ENCODE peak calls at places on chromosomes 16 and 17, in seven cellular contexts. One of them, this sample, is unnamed.

GRCh38 chr17:43817826-43818225 is 15.1 kb downstream of the MPP3 start:
- DNase-seq in endothelial cell of umbilical vein: no peak
- DNase-seq in ovary: no peak
- DNase-seq in A549: no peak
- DNase-seq in GM12878: no peak
- DNase-seq in heart left ventricle: no peak
- DNase-seq in tibial nerve: no peak
- DNase-seq in this sample: no peak

GRCh38 chr17:3917391-3917931 is 1.2 kb upstream of the P2RX1 start:
- DNase-seq in heart left ventricle: peak
- DNase-seq in ovary: peak
- DNase-seq in GM12878: no peak
- DNase-seq in A549: no peak
- DNase-seq in endothelial cell of umbilical vein: peak
- DNase-seq in tibial nerve: no peak
- DNase-seq in this sample: no peak

GRCh38 chr16:85649978-85650863 is 37.1 kb downstream of the GSE1 start:
- DNase-seq in GM12878: no peak
- DNase-seq in ovary: peak
- DNase-seq in heart left ventricle: no peak
- DNase-seq in A549: no peak
- DNase-seq in endothelial cell of umbilical vein: no peak
- DNase-seq in tibial nerve: no peak
- DNase-seq in this sample: no peak

GRCh38 chr16:16828913-16829398 is 450.0 kb downstream of the NPIPA7 start:
- DNase-seq in heart left ventricle: no peak
- DNase-seq in A549: peak
- DNase-seq in ovary: no peak
- DNase-seq in tibial nerve: no peak
- DNase-seq in GM12878: no peak
- DNase-seq in endothelial cell of umbilical vein: no peak
- DNase-seq in this sample: no peak

GRCh38 chr17:10516065-10516464 is 2.3 kb downstream of the MYH1 start:
- DNase-seq in tibial nerve: no peak
- DNase-seq in A549: no peak
- DNase-seq in ovary: no peak
- DNase-seq in GM12878: no peak
- DNase-seq in heart left ventricle: no peak
- DNase-seq in endothelial cell of umbilical vein: no peak
- DNase-seq in this sample: no peak

GRCh38 chr16:70737377-70738082 is 51.7 kb upstream of the MTSS2 start:
- DNase-seq in ovary: peak
- DNase-seq in GM12878: peak
- DNase-seq in endothelial cell of umbilical vein: no peak
- DNase-seq in A549: no peak
- DNase-seq in tibial nerve: peak
- DNase-seq in heart left ventricle: peak
- DNase-seq in this sample: no peak

GRCh38 chr17:15026088-15026487 is 239.0 kb downstream of the PMP22 start:
- DNase-seq in ovary: no peak
- DNase-seq in heart left ventricle: no peak
- DNase-seq in endothelial cell of umbilical vein: no peak
- DNase-seq in tibial nerve: no peak
- DNase-seq in GM12878: no peak
- DNase-seq in A549: no peak
- DNase-seq in this sample: no peak

GRCh38 chr16:15760129-15760528 is 96.7 kb downstream of the MYH11 start:
- DNase-seq in A549: no peak
- DNase-seq in endothelial cell of umbilical vein: no peak
- DNase-seq in heart left ventricle: no peak
- DNase-seq in tibial nerve: no peak
- DNase-seq in GM12878: no peak
- DNase-seq in ovary: no peak
- DNase-seq in this sample: no peak

GRCh38 chr17:49993423-49994037 is 1.5 kb downstream of the DLX3 start:
- DNase-seq in ovary: no peak
- DNase-seq in tibial nerve: no peak
- DNase-seq in heart left ventricle: no peak
- DNase-seq in endothelial cell of umbilical vein: no peak
- DNase-seq in GM12878: no peak
- DNase-seq in A549: no peak
- DNase-seq in this sample: no peak

GRCh38 chr16:61678182-61678581 is 358.1 kb downstream of the CDH8 start:
- DNase-seq in GM12878: no peak
- DNase-seq in ovary: no peak
- DNase-seq in endothelial cell of umbilical vein: no peak
- DNase-seq in A549: no peak
- DNase-seq in tibial nerve: no peak
- DNase-seq in heart left ventricle: no peak
- DNase-seq in this sample: no peak

GRCh38 chr17:64067642-64068041 is 47.2 kb upstream of the ICAM2 start:
- DNase-seq in ovary: no peak
- DNase-seq in tibial nerve: no peak
- DNase-seq in A549: no peak
- DNase-seq in GM12878: no peak
- DNase-seq in heart left ventricle: no peak
- DNase-seq in endothelial cell of umbilical vein: no peak
- DNase-seq in this sample: no peak

GRCh38 chr17:3846739-3847670 is 959 bp upstream of the NCBP3 start:
- DNase-seq in A549: no peak
- DNase-seq in heart left ventricle: no peak
- DNase-seq in endothelial cell of umbilical vein: no peak
- DNase-seq in ovary: no peak
- DNase-seq in GM12878: no peak
- DNase-seq in tibial nerve: no peak
- DNase-seq in this sample: no peak

GRCh38 chr17:47649972-47650524 is 329 bp downstream of the KPNB1 start:
- DNase-seq in endothelial cell of umbilical vein: no peak
- DNase-seq in ovary: no peak
- DNase-seq in heart left ventricle: no peak
- DNase-seq in A549: no peak
- DNase-seq in tibial nerve: peak
- DNase-seq in GM12878: no peak
- DNase-seq in this sample: no peak

GRCh38 chr17:47650525-47651522 is 1.1 kb downstream of the KPNB1 start:
- DNase-seq in A549: peak
- DNase-seq in GM12878: peak
- DNase-seq in tibial nerve: peak
- DNase-seq in endothelial cell of umbilical vein: peak
- DNase-seq in heart left ventricle: peak
- DNase-seq in ovary: peak
- DNase-seq in this sample: peak

GRCh38 chr17:47652570-47652969 is 2.9 kb downstream of the KPNB1 start:
- DNase-seq in tibial nerve: no peak
- DNase-seq in A549: no peak
- DNase-seq in heart left ventricle: no peak
- DNase-seq in GM12878: no peak
- DNase-seq in endothelial cell of umbilical vein: peak
- DNase-seq in ovary: no peak
- DNase-seq in this sample: no peak

GRCh38 chr17:47651704-47652103 is 2.0 kb downstream of the KPNB1 start:
- DNase-seq in ovary: no peak
- DNase-seq in GM12878: no peak
- DNase-seq in endothelial cell of umbilical vein: no peak
- DNase-seq in heart left ventricle: no peak
- DNase-seq in A549: no peak
- DNase-seq in tibial nerve: no peak
- DNase-seq in this sample: no peak

DNA sequence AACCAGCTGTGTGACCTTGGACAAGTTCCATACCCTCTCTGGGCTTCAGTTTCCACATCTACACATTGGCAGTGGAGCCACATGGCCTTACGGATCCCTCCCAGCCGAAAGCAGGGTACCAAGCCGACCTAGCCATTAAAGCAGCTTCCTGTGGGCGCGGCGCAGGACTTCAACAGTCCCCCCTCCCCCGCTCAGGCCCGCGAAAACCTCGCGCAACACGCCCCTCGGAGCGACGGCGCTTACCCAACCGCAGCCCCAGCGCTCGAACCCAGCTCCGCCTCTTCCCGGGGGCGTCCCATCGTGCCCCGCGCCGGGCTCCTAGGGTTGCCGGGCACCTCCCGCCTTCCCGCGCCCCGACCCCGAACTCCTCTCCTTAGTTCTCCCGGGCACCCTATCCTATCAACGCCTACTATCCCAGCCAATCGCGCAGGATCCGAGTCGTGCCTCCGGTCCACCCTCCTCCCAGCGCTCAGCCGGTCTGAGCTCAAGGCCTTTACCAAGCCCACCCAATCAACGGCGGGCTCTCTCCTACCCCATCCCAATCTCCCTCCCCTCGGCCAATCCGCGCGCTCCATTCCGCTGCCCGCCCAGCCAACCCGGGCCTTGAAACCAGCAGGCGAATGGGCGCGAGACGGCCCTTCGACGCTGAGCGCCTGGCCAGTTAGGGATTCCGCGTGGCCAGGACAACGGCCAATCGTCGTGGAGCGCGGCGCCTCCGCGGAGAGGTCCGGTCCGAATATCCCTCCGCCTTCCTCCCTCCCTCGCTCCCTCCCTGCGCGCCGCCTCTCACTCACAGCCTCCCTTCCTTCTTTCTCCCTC is at the start of gene KPNB1:
- DNase-seq in GM12878: peak
- DNase-seq in A549: peak
- DNase-seq in heart left ventricle: peak
- DNase-seq in ovary: peak
- DNase-seq in tibial nerve: peak
- DNase-seq in endothelial cell of umbilical vein: peak
- DNase-seq in this sample: peak
- TF ChIP-seq POLR2A in GM12878: peak
- TF ChIP-seq POLR2A in A549: peak
- TF ChIP-seq POLR2A in heart left ventricle: no peak
- TF ChIP-seq POLR2A in ovary: peak
- TF ChIP-seq POLR2A in tibial nerve: peak
- TF ChIP-seq POLR2A in endothelial cell of umbilical vein: peak
- TF ChIP-seq POLR2A in this sample: peak

DNA sequence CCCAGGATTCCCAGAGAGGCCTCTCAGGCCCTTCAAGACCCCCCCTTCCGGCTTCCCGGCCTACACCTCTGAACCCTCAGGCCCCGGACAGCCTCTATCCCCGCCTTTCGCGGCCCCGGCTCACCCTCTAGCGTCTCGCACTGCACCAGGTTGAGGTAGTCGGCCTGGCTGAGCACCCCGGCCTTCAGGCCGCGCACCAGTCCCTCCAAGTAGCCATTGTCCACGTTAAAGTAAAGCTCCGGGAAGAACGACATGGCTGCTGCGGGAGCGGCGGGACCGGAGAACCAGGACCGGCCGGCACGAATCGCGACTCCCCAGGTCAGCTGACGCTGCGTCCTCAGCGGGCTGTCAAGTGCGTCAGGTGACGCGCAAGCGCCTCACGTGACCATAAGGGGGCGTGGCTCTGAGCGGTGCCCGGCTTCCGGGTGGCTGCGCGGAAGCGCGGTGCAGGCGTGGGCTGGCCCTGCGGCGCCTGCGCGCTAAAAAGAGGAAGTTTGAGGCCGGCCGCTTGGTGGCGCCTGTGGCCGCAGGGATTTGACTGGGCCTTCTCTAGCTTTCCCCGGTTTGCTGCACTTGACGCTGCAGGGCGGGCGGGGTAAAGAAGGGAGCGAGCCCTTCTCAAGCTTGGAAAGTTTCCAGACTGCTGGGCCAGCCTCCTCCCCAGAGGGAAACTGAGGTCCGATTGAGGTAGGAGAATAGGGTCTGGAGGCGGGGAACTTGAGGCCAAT is at the start of gene ATP6V0D1:
- DNase-seq in A549: peak
- DNase-seq in heart left ventricle: peak
- DNase-seq in GM12878: peak
- DNase-seq in endothelial cell of umbilical vein: peak
- DNase-seq in ovary: peak
- DNase-seq in tibial nerve: peak
- DNase-seq in this sample: peak
- TF ChIP-seq POLR2A in A549: peak
- TF ChIP-seq POLR2A in heart left ventricle: no peak
- TF ChIP-seq POLR2A in GM12878: peak
- TF ChIP-seq POLR2A in endothelial cell of umbilical vein: peak
- TF ChIP-seq POLR2A in ovary: peak
- TF ChIP-seq POLR2A in tibial nerve: peak
- TF ChIP-seq POLR2A in this sample: peak

DNA sequence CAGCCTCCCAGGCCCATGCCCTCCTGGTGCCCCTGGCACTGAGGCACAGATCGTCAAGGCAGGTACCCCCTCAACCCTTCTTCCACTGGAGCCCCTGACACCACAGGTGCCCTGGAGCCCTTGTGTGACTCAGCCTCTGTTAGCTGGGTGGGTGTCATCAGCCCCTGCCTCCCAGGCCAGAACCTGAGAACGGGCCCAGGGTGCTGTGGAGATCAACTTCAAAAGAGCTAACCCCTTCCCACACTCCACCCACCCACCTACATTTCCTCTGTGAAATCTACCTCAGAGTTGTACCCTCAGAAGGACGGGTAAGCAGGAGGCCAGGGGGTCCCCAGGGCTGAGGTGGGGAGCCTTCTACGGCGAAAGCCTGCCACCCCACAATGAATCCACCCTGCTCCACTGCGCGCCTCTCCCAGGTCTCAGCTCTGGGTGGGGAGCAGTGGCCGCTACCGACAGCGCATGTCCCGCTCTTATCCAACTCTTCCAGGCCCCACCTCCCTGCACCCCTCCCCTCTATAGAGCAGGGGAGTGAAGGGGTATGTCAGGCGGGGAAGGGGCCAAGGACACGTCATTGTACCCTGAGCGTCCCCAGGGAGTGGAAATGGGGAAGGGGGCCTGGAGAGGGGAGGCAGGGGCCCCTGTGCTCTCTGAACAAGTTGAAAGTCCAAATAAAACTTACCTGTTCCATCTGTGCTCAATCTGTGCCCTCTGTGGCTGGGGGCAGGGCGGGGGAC is 17.6 kb downstream of the TBKBP1 start:
- DNase-seq in GM12878: no peak
- DNase-seq in heart left ventricle: no peak
- DNase-seq in tibial nerve: no peak
- DNase-seq in A549: no peak
- DNase-seq in ovary: no peak
- DNase-seq in endothelial cell of umbilical vein: no peak
- DNase-seq in this sample: no peak
- TF ChIP-seq POLR2A in GM12878: no peak
- TF ChIP-seq POLR2A in heart left ventricle: no peak
- TF ChIP-seq POLR2A in tibial nerve: no peak
- TF ChIP-seq POLR2A in A549: no peak
- TF ChIP-seq POLR2A in ovary: no peak
- TF ChIP-seq POLR2A in endothelial cell of umbilical vein: no peak
- TF ChIP-seq POLR2A in this sample: no peak

DNA sequence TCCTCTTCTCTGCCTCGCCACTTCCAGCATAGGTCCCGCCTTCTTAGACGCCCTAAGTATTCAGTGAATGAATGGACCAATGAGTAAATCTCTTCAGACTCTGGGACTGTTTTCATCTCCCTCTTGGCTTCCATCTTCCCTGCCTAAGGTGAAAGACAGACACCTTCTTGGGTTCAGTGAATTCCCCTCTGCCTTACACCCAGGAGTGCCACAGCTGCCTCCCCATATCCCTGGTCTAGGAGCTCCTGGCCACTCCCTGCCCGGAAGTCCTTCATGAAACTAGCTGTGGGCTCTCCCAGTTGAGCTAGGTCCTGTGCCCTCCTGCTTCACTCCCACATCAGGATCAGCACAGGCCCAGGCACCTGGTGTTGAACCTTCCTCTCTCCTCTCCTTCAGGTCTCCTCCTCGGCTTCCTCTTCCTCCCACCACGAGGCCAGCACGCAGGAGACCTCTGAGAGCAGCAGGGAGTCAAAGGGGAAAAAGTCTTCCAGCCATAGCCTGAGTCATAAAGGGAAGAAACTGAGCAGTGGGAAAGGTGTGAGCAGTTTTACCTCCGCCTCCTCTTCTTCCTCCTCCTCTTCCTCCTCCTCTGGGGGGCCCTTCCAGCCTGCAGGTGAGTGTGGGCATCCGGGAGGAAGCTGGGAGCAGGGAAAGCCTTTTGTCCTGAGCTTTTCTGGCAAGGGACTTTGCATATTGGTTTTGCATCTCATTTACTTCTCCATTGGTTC is 10.3 kb downstream of the MLLT6 start:
- DNase-seq in A549: no peak
- DNase-seq in GM12878: no peak
- DNase-seq in tibial nerve: no peak
- DNase-seq in heart left ventricle: no peak
- DNase-seq in ovary: no peak
- DNase-seq in endothelial cell of umbilical vein: no peak
- DNase-seq in this sample: no peak
- TF ChIP-seq POLR2A in A549: no peak
- TF ChIP-seq POLR2A in GM12878: peak
- TF ChIP-seq POLR2A in tibial nerve: no peak
- TF ChIP-seq POLR2A in heart left ventricle: no peak
- TF ChIP-seq POLR2A in ovary: no peak
- TF ChIP-seq POLR2A in endothelial cell of umbilical vein: no peak
- TF ChIP-seq POLR2A in this sample: no peak

This sample was measured in esophagus squamous epithelium.